ENCODE peak calls at places on chromosome 6, in four cellular contexts. Y is GM12891, R is HL-60, T is GM12878. S is an unnamed sample.

GRCh38 chr6:18990313-18990978 is 603.3 kb downstream of the RNF144B start:
- DNase-seq in Y (peak; percentile 11), R (peak; percentile 53), T (no peak), S (peak; percentile 56)

GRCh38 chr6:162773996-162774395 is 46.2 kb downstream of the PACRG start:
- DNase-seq in Y (no peak), R (no peak), T (no peak), S (no peak)

GRCh38 chr6:9397981-9398559 is 962.7 kb upstream of the SLC35B3 start:
- DNase-seq in Y (no peak), R (no peak), T (no peak), S (no peak)

GRCh38 chr6:44698602-44699001 is 311.1 kb downstream of the CDC5L start:
- DNase-seq in Y (no peak), R (no peak), T (no peak), S (no peak)

GRCh38 chr6:24006246-24006645 is 119.8 kb upstream of the NRSN1 start:
- DNase-seq in Y (no peak), R (no peak), T (no peak), S (no peak)

GRCh38 chr6:16840291-16840690 is 79.0 kb upstream of the ATXN1 start:
- DNase-seq in Y (no peak), R (no peak), T (no peak), S (no peak)

GRCh38 chr6:7769702-7770101 is 43.8 kb downstream of the BMP6 start:
- DNase-seq in Y (no peak), R (no peak), T (no peak), S (no peak)

GRCh38 chr6:31711233-31711632 is 3.9 kb upstream of the LY6G6D start:
- DNase-seq in Y (no peak), R (peak; percentile 28), T (no peak), S (no peak)

GRCh38 chr6:11632795-11633511 is 95.4 kb downstream of the TMEM170B start:
- DNase-seq in Y (no peak), R (no peak), T (no peak), S (no peak)

GRCh38 chr6:17093692-17094091 is 8.2 kb upstream of the STMND1 start:
- DNase-seq in Y (no peak), R (no peak), T (no peak), S (no peak)

GRCh38 chr6:126228001-126228791 is 111.7 kb upstream of the CENPW start:
- DNase-seq in Y (no peak), R (no peak), T (no peak), S (no peak)

GRCh38 chr6:1631251-1631650 is 21.5 kb downstream of the FOXC1 start:
- DNase-seq in Y (no peak), R (no peak), T (no peak), S (no peak)

GRCh38 chr6:21694168-21694567 is 100.6 kb downstream of the SOX4 start:
- DNase-seq in Y (no peak), R (no peak), T (no peak), S (no peak)

GRCh38 chr6:42453649-42454427 is 2.1 kb upstream of the TRERF1 start:
- DNase-seq in Y (no peak), R (peak; percentile 78), T (no peak), S (no peak)

GRCh38 chr6:53496100-53496499 is 48.8 kb downstream of the GCLC start:
- DNase-seq in Y (no peak), R (no peak), T (no peak), S (no peak)

GRCh38 chr6:70415660-70416059 is 2.4 kb downstream of the FAM135A start:
- DNase-seq in Y (no peak), R (no peak), T (no peak), S (no peak)

GRCh38 chr6:122118945-122119506 is 280.4 kb upstream of the HSF2 start:
- DNase-seq in Y (no peak), R (no peak), T (no peak), S (no peak)

GRCh38 chr6:142846459-142846831 is 98.5 kb downstream of the HIVEP2 start:
- DNase-seq in Y (no peak), R (no peak), T (no peak), S (no peak)

GRCh38 chr6:49909508-49910047 is 43.2 kb upstream of the CRISP1 start:
- DNase-seq in Y (no peak), R (no peak), T (no peak), S (no peak)

GRCh38 chr6:143325379-143326140 is 124.9 kb downstream of the ADAT2 start:
- DNase-seq in Y (no peak), R (no peak), T (no peak), S (no peak)

GRCh38 chr6:160088069-160088773 is 33.4 kb upstream of the SLC22A1 start:
- DNase-seq in Y (no peak), R (no peak), T (no peak), S (peak; percentile 52)

DNA sequence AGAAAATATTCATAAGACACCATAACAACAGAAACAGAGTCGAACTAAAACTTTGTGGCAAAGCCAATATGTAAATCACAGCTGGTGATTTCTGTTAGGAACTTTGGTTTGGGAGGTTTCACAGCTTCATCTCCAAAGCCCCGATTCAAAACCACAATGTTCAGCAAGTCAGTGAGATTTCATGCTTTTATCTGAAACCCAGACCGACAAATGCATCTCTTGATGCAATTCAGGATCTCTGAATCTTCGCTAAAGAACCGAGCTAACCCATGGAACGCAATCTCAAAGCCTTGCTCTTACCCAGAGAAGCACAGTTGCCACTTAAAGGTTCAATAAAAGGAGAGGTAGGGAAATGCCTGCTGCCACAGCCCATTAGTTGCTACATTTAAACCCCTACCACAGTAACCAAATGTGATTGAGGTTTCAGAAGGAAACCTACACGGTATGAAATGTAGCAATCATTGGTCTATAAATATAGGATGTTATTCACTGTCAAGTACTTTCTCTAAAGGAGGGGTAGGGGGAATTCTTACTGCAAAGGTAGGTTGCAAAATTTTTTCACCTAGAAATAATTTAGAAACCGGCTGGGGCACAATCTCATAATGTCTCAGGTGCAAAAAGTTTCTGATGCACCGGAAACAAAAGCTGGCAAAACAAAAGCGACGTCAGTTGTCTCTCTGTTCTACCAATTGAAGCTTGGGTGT is 381.0 kb upstream of the ARID1B start:
- DNase-seq in Y (peak; percentile 35), R (no peak), T (peak; percentile 63), S (no peak)
- TF ChIP-seq SPI1 in Y (no peak), R (no peak), T (no peak), S (no peak)

GRCh38 chr6:169454204-169454871 is 200.7 kb upstream of the THBS2 start:
- DNase-seq in Y (no peak), R (no peak), T (no peak), S (peak; percentile 51)
- TF ChIP-seq SPI1 in Y (no peak), R (no peak), T (no peak), S (no peak)

GRCh38 chr6:96762599-96762998 is 74.7 kb downstream of the GPR63 start:
- DNase-seq in Y (no peak), R (no peak), T (no peak), S (no peak)
- TF ChIP-seq SPI1 in Y (no peak), R (no peak), T (no peak), S (no peak)

GRCh38 chr6:56940463-56940862 is 14.4 kb upstream of the BEND6 start:
- DNase-seq in Y (no peak), R (no peak), T (no peak), S (no peak)

GRCh38 chr6:56933650-56934049 is 21.3 kb upstream of the BEND6 start:
- DNase-seq in Y (no peak), R (no peak), T (no peak), S (no peak)

GRCh38 chr6:56940977-56941376 is 13.9 kb upstream of the BEND6 start:
- DNase-seq in Y (no peak), R (no peak), T (no peak), S (no peak)

GRCh38 chr6:56932891-56933473 is 21.9 kb upstream of the BEND6 start:
- DNase-seq in Y (no peak), R (no peak), T (no peak), S (no peak)

DNA sequence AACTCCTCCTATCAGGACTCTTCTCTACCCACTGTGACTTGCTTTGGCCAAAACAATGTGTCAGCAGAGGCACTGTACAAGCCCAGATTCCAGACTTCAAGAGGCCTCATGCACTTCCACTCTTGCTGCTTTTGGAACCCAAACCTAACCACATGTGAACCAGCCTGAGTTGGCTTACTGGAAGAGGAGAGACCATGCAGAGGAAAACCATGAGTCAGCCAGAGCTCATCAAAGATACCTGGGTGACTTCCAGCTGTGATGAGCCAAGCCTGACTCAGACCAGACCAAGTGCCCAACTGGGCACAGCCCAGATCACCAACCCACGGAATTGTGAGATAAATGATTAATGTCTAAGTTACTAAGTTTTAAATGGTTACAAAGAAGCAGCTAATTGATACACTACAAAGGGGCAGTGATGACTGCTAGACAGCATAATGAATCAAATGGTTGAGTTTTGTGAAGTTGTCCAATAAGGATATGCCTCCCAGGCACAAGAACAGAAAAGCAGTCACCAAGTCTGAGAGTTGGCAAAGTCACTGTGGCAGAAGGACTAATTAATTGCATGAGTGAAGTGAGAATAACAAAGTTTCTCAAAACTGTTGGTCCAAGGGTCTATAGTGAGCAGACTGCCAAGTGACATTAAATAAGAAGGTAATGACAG is 16.1 kb upstream of the BEND6 start:
- DNase-seq in Y (no peak), R (no peak), T (no peak), S (no peak)
- TF ChIP-seq SPI1 in Y (no peak), R (no peak), T (no peak), S (no peak)

DNA sequence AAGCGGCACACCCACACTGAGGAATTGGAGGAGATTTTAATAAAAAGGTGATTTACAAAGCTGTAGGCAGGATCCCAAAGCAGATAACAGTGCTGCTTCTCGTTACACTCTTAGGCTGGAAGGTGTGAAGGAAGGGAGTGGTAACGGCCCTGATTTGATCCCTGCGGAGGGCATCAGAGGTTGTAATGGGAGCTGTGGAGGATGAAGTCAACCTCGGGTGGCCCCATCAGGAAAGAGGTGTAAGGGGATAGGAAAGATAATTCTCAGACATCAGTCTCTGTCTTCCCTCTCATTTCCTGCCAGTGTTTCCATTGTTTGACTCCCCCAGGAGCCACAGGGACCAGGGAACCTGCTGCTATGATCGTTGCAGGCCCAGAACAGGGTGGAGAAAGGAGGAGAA is 245.7 kb upstream of the NOX3 start:
- DNase-seq in Y (no peak), R (no peak), T (no peak), S (no peak)
- TF ChIP-seq SPI1 in Y (no peak), R (no peak), T (no peak), S (no peak)